ENCODE peak calls at places on chromosome 20, in six cellular contexts. G is AG10803, M is colonic mucosa, H is body of pancreas, R is astrocyte of the cerebellum, U is breast epithelium. A is an unnamed sample.

GRCh38 chr20:56859039-56859750 is 230.1 kb downstream of the TFAP2C start:
- DNase-seq in R (no peak), G (no peak), U (no peak), H (no peak), M (no peak), A (no peak)

GRCh38 chr20:49292010-49292409 is 14.2 kb upstream of the ZNFX1 start:
- DNase-seq in R (no peak), H (no peak), U (no peak), G (no peak), M (no peak), A (no peak)

GRCh38 chr20:11001767-11002540 is 328.2 kb upstream of the JAG1 start:
- DNase-seq in G (peak; percentile 70), R (no peak), U (peak; percentile 62), M (no peak), H (no peak), A (peak; percentile 75)

GRCh38 chr20:50415516-50416268 is 94.5 kb upstream of the PTPN1 start:
- DNase-seq in H (peak; percentile 99), U (peak; percentile 99), G (peak; percentile 95), M (peak; percentile 98), R (peak; percentile 79), A (peak; percentile 96)

GRCh38 chr20:57387945-57388351 is 3.2 kb upstream of the RBM38 start:
- DNase-seq in H (no peak), G (no peak), M (no peak), U (no peak), R (no peak), A (no peak)

GRCh38 chr20:23242104-23242503 is 108.5 kb upstream of the NXT1 start:
- DNase-seq in H (no peak), U (no peak), M (no peak), R (no peak), G (no peak), A (no peak)

GRCh38 chr20:24045621-24046020 is 57.0 kb upstream of the GGTLC1 start:
- DNase-seq in R (no peak), M (no peak), G (no peak), H (no peak), U (no peak), A (no peak)

GRCh38 chr20:58233881-58234528 is 5.6 kb upstream of the ANKRD60 start:
- DNase-seq in G (no peak), U (no peak), H (no peak), M (peak; percentile 55), R (no peak), A (no peak)

GRCh38 chr20:3753098-3753497 is 14.5 kb downstream of the ADISSP start:
- DNase-seq in G (peak; percentile 72), H (peak; percentile 68), M (peak; percentile 72), R (peak; percentile 55), U (no peak), A (peak; percentile 65)

GRCh38 chr20:58463231-58463630 is 52.0 kb downstream of the APCDD1L start:
- DNase-seq in H (no peak), G (no peak), U (no peak), M (no peak), R (no peak), A (no peak)

GRCh38 chr20:49612127-49612738 is 44.3 kb upstream of the PTGIS start:
- DNase-seq in U (no peak), H (peak; percentile 63), M (peak; percentile 42), R (no peak), G (no peak), A (no peak)

GRCh38 chr20:325889-326644 is 715 bp downstream of the SOX12 start:
- DNase-seq in M (peak; percentile 61), U (peak; percentile 72), R (no peak), G (peak; percentile 60), H (peak; percentile 69), A (peak; percentile 76)

GRCh38 chr20:5309971-5310370 is 6.8 kb downstream of the PROKR2 start:
- DNase-seq in R (no peak), G (no peak), U (no peak), M (no peak), H (no peak), A (no peak)

GRCh38 chr20:12595841-12596240 is 412.9 kb upstream of the SPTLC3 start:
- DNase-seq in M (no peak), U (no peak), R (no peak), G (no peak), H (no peak), A (no peak)

GRCh38 chr20:46639587-46639986 is 11.7 kb downstream of the SLC13A3 start:
- DNase-seq in G (no peak), H (no peak), R (no peak), M (no peak), U (no peak), A (no peak)

GRCh38 chr20:39775110-39775509 is 813.0 kb downstream of the DHX35 start:
- DNase-seq in R (peak; percentile 98), U (no peak), H (peak; percentile 75), G (peak; percentile 96), M (peak; percentile 42), A (peak; percentile 94)

GRCh38 chr20:888057-888456 is 28.1 kb downstream of the ANGPT4 start:
- DNase-seq in G (no peak), H (no peak), R (no peak), U (no peak), M (no peak), A (no peak)

GRCh38 chr20:51412991-51413471 is 129.5 kb downstream of the NFATC2 start:
- DNase-seq in G (peak; percentile 51), M (no peak), H (peak; percentile 22), R (no peak), U (no peak), A (peak; percentile 14)

GRCh38 chr20:55478739-55479450 is 526.4 kb downstream of the CBLN4 start:
- DNase-seq in U (no peak), H (peak; percentile 2), G (no peak), R (no peak), M (no peak), A (no peak)

GRCh38 chr20:1537731-1538058 is 19.8 kb downstream of the SIRPD start:
- DNase-seq in G (no peak), U (no peak), R (no peak), M (peak; percentile 20), H (peak; percentile 70), A (no peak)

GRCh38 chr20:56554869-56555268 is 21.8 kb downstream of the FAM209B start:
- DNase-seq in U (no peak), R (peak; percentile 95), M (peak; percentile 38), G (peak; percentile 98), H (peak; percentile 71), A (peak; percentile 97)

GRCh38 chr20:37538003-37538402 is 10.3 kb upstream of the BLCAP start:
- DNase-seq in H (no peak), G (peak; percentile 80), M (no peak), R (no peak), U (no peak), A (peak; percentile 45)

GRCh38 chr20:48815537-48815936 is 12.3 kb downstream of the PREX1 start:
- DNase-seq in H (no peak), G (no peak), R (no peak), U (no peak), M (no peak), A (no peak)

GRCh38 chr20:23200914-23201313 is 114.8 kb upstream of the CD93 start:
- DNase-seq in G (no peak), M (peak; percentile 28), R (no peak), H (peak; percentile 44), U (no peak), A (peak; percentile 6)

GRCh38 chr20:3782597-3782996 is 1.3 kb upstream of the SPEF1 start:
- DNase-seq in U (no peak), M (no peak), R (no peak), H (no peak), G (no peak), A (no peak)

GRCh38 chr20:57407541-57407956 is 16.4 kb downstream of the RBM38 start:
- DNase-seq in U (no peak), M (no peak), R (no peak), H (no peak), G (no peak), A (no peak)

GRCh38 chr20:21189761-21190523 is 64.1 kb downstream of the KIZ start:
- DNase-seq in M (no peak), R (no peak), G (no peak), H (no peak), U (no peak), A (no peak)

GRCh38 chr20:47785321-47785899 is at the start of gene SULF2:
- DNase-seq in G (no peak), M (peak; percentile 70), U (no peak), R (no peak), H (no peak), A (no peak)
- H3K4me3 ChIP-seq in G (peak within 1 kb of the TSS; percentile 68), M (peak within 1 kb of the TSS; percentile 73), U (peak within 1 kb of the TSS; percentile 81), R (peak within 1 kb of the TSS; percentile 71), H (no peak within 1 kb of the TSS), A (peak within 1 kb of the TSS; percentile 40)

GRCh38 chr20:8536219-8536618 is 404.2 kb downstream of the PLCB1 start:
- DNase-seq in G (no peak), U (no peak), M (no peak), H (no peak), R (no peak), A (no peak)

GRCh38 chr20:8540466-8540865 is 408.4 kb downstream of the PLCB1 start:
- DNase-seq in M (no peak), R (no peak), H (no peak), G (no peak), U (no peak), A (no peak)

GRCh38 chr20:8534368-8534767 is 402.3 kb downstream of the PLCB1 start:
- DNase-seq in U (no peak), H (no peak), M (no peak), G (no peak), R (no peak), A (no peak)

GRCh38 chr20:8532169-8532568 is 400.1 kb downstream of the PLCB1 start:
- DNase-seq in U (no peak), H (peak; percentile 21), G (no peak), M (no peak), R (no peak), A (no peak)

DNA sequence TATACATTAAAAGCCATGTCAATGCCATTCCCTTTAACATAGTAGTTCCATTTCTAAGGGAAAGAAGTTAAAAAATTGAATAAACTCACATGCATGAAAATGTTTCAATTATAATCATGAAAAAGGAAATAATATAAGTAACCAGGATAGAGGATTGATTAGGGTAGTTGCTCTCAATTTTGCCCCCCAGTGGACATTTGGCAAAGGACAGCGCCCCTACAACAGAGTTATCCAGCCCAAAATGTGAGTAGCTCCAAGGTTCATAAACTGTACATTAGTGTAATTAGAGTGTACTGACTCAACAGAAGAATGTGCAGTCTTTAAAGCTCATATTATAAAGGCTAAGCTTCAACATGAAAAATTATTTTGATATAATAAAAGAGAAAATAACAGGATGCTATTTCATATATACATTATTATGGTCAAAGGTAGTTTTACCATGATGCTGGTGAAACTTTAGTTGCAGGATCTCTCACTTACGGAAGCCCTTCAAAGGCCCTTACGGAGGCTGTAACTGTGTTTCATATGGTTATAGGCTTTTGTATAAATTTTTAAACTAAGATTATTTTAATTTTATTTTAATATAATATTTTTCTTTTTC is 403.4 kb downstream of the PLCB1 start:
- DNase-seq in R (no peak), H (no peak), M (no peak), U (no peak), G (peak; percentile 4), A (no peak)
- TF ChIP-seq CTCF in R (peak; percentile 70), H (peak; percentile 20), M (no peak), U (no peak), G (peak; percentile 65), A (peak; percentile 66)

GRCh38 chr20:35883778-35884540 is 70.3 kb downstream of the SCAND1 start:
- DNase-seq in H (peak; percentile 68), M (peak; percentile 63), R (peak; percentile 98), G (peak; percentile 100), U (peak; percentile 62), A (peak; percentile 99)
- H3K4me3 ChIP-seq in H (no peak overlapping the region), M (no peak overlapping the region), R (peak overlapping the region; percentile 22), G (peak overlapping the region; percentile 39), U (peak overlapping the region; percentile 34), A (peak overlapping the region; percentile 12)

GRCh38 chr20:44271915-44272663 is 25.0 kb downstream of the GDAP1L1 start:
- DNase-seq in R (no peak), H (no peak), M (no peak), U (no peak), G (no peak), A (no peak)
- TF ChIP-seq CTCF in R (no peak), H (no peak), M (no peak), U (no peak), G (no peak), A (peak; percentile 23)

A was measured in astrocyte of the spinal cord.